ENCODE peak calls at places on chromosomes 5 and 9, in six cellular contexts. One of them, this sample, is unnamed.

GRCh38 chr9:134461436-134461982 is 135.3 kb downstream of the RXRA start:
- DNase-seq in right lobe of liver: no peak
- DNase-seq in CD8-positive, alpha-beta T cell: no peak
- DNase-seq in left ventricle myocardium inferior: no peak
- DNase-seq in glutamatergic neuron: no peak
- DNase-seq in neural crest cell: no peak
- DNase-seq in this sample: no peak

GRCh38 chr9:109903515-109904138 is 123.6 kb downstream of the PALM2AKAP2 start:
- DNase-seq in neural crest cell: peak
- DNase-seq in CD8-positive, alpha-beta T cell: peak
- DNase-seq in right lobe of liver: no peak
- DNase-seq in left ventricle myocardium inferior: peak
- DNase-seq in glutamatergic neuron: peak
- DNase-seq in this sample: peak

GRCh38 chr5:67268233-67269011 is 71.8 kb upstream of the CD180 start:
- DNase-seq in neural crest cell: peak
- DNase-seq in glutamatergic neuron: peak
- DNase-seq in CD8-positive, alpha-beta T cell: no peak
- DNase-seq in right lobe of liver: peak
- DNase-seq in left ventricle myocardium inferior: peak
- DNase-seq in this sample: no peak

GRCh38 chr5:56610093-56610698 is 205.2 kb upstream of the MAP3K1 start:
- DNase-seq in right lobe of liver: no peak
- DNase-seq in left ventricle myocardium inferior: no peak
- DNase-seq in CD8-positive, alpha-beta T cell: no peak
- DNase-seq in neural crest cell: no peak
- DNase-seq in glutamatergic neuron: no peak
- DNase-seq in this sample: no peak

GRCh38 chr5:119031905-119032304 is 39.0 kb upstream of the DMXL1 start:
- DNase-seq in right lobe of liver: no peak
- DNase-seq in glutamatergic neuron: no peak
- DNase-seq in left ventricle myocardium inferior: no peak
- DNase-seq in CD8-positive, alpha-beta T cell: no peak
- DNase-seq in neural crest cell: no peak
- DNase-seq in this sample: no peak

GRCh38 chr5:83507431-83507830 is 35.9 kb downstream of the VCAN start:
- DNase-seq in right lobe of liver: no peak
- DNase-seq in CD8-positive, alpha-beta T cell: no peak
- DNase-seq in glutamatergic neuron: no peak
- DNase-seq in neural crest cell: no peak
- DNase-seq in left ventricle myocardium inferior: no peak
- DNase-seq in this sample: no peak

GRCh38 chr5:156096259-156096658 is 230.7 kb upstream of the SGCD start:
- DNase-seq in glutamatergic neuron: no peak
- DNase-seq in right lobe of liver: no peak
- DNase-seq in CD8-positive, alpha-beta T cell: no peak
- DNase-seq in neural crest cell: no peak
- DNase-seq in left ventricle myocardium inferior: no peak
- DNase-seq in this sample: no peak

GRCh38 chr9:34777667-34778066 is 67.7 kb upstream of the CCL21 start:
- DNase-seq in neural crest cell: no peak
- DNase-seq in right lobe of liver: no peak
- DNase-seq in CD8-positive, alpha-beta T cell: no peak
- DNase-seq in glutamatergic neuron: no peak
- DNase-seq in left ventricle myocardium inferior: no peak
- DNase-seq in this sample: no peak

GRCh38 chr9:129687391-129687790 is 21.9 kb downstream of the PRRX2 start:
- DNase-seq in glutamatergic neuron: no peak
- DNase-seq in right lobe of liver: no peak
- DNase-seq in CD8-positive, alpha-beta T cell: no peak
- DNase-seq in left ventricle myocardium inferior: no peak
- DNase-seq in neural crest cell: no peak
- DNase-seq in this sample: no peak

GRCh38 chr5:10789021-10789420 is 28.0 kb upstream of the DAP start:
- DNase-seq in right lobe of liver: no peak
- DNase-seq in neural crest cell: no peak
- DNase-seq in glutamatergic neuron: no peak
- DNase-seq in CD8-positive, alpha-beta T cell: no peak
- DNase-seq in left ventricle myocardium inferior: peak
- DNase-seq in this sample: no peak

GRCh38 chr5:110757118-110757729 is 18.4 kb downstream of the SLC25A46 start:
- DNase-seq in neural crest cell: peak
- DNase-seq in left ventricle myocardium inferior: no peak
- DNase-seq in CD8-positive, alpha-beta T cell: peak
- DNase-seq in glutamatergic neuron: no peak
- DNase-seq in right lobe of liver: no peak
- DNase-seq in this sample: no peak

GRCh38 chr9:107389617-107390071 is 99.9 kb downstream of the KLF4 start:
- DNase-seq in glutamatergic neuron: no peak
- DNase-seq in neural crest cell: no peak
- DNase-seq in left ventricle myocardium inferior: peak
- DNase-seq in CD8-positive, alpha-beta T cell: no peak
- DNase-seq in right lobe of liver: peak
- DNase-seq in this sample: no peak

GRCh38 chr5:151080620-151081425 is at the start of gene TNIP1:
- DNase-seq in neural crest cell: peak
- DNase-seq in left ventricle myocardium inferior: peak
- DNase-seq in right lobe of liver: peak
- DNase-seq in glutamatergic neuron: peak
- DNase-seq in CD8-positive, alpha-beta T cell: peak
- DNase-seq in this sample: peak

GRCh38 chr5:17928571-17928970 is 294.3 kb downstream of the TAF11L14 start:
- DNase-seq in CD8-positive, alpha-beta T cell: no peak
- DNase-seq in left ventricle myocardium inferior: no peak
- DNase-seq in neural crest cell: no peak
- DNase-seq in glutamatergic neuron: no peak
- DNase-seq in right lobe of liver: no peak
- DNase-seq in this sample: no peak

GRCh38 chr9:24257726-24258125 is 288.0 kb downstream of the IZUMO3 start:
- DNase-seq in right lobe of liver: no peak
- DNase-seq in left ventricle myocardium inferior: no peak
- DNase-seq in CD8-positive, alpha-beta T cell: no peak
- DNase-seq in neural crest cell: no peak
- DNase-seq in glutamatergic neuron: peak
- DNase-seq in this sample: no peak

GRCh38 chr9:116933251-116933650 is 246.1 kb downstream of the TRIM32 start:
- DNase-seq in left ventricle myocardium inferior: no peak
- DNase-seq in CD8-positive, alpha-beta T cell: no peak
- DNase-seq in glutamatergic neuron: no peak
- DNase-seq in neural crest cell: no peak
- DNase-seq in right lobe of liver: no peak
- DNase-seq in this sample: no peak

GRCh38 chr5:156411131-156411727 is 84.3 kb downstream of the SGCD start:
- DNase-seq in right lobe of liver: no peak
- DNase-seq in CD8-positive, alpha-beta T cell: no peak
- DNase-seq in glutamatergic neuron: no peak
- DNase-seq in neural crest cell: no peak
- DNase-seq in left ventricle myocardium inferior: no peak
- DNase-seq in this sample: no peak

GRCh38 chr5:110809006-110809405 is 70.2 kb downstream of the SLC25A46 start:
- DNase-seq in glutamatergic neuron: no peak
- DNase-seq in CD8-positive, alpha-beta T cell: no peak
- DNase-seq in left ventricle myocardium inferior: no peak
- DNase-seq in right lobe of liver: no peak
- DNase-seq in neural crest cell: no peak
- DNase-seq in this sample: no peak

GRCh38 chr9:83061036-83061435 is 1.9 kb downstream of the RASEF start:
- DNase-seq in CD8-positive, alpha-beta T cell: no peak
- DNase-seq in glutamatergic neuron: no peak
- DNase-seq in left ventricle myocardium inferior: no peak
- DNase-seq in neural crest cell: no peak
- DNase-seq in right lobe of liver: no peak
- DNase-seq in this sample: no peak

GRCh38 chr5:91038180-91038808 is 344.8 kb downstream of the ARRDC3 start:
- DNase-seq in neural crest cell: no peak
- DNase-seq in right lobe of liver: no peak
- DNase-seq in glutamatergic neuron: no peak
- DNase-seq in left ventricle myocardium inferior: no peak
- DNase-seq in CD8-positive, alpha-beta T cell: no peak
- DNase-seq in this sample: no peak

GRCh38 chr5:113047234-113047633 is 70.6 kb downstream of the DCP2 start:
- DNase-seq in left ventricle myocardium inferior: no peak
- DNase-seq in neural crest cell: no peak
- DNase-seq in glutamatergic neuron: no peak
- DNase-seq in CD8-positive, alpha-beta T cell: no peak
- DNase-seq in right lobe of liver: no peak
- DNase-seq in this sample: no peak

GRCh38 chr5:99032234-99033013 is 103.6 kb upstream of the CHD1 start:
- DNase-seq in right lobe of liver: no peak
- DNase-seq in neural crest cell: peak
- DNase-seq in left ventricle myocardium inferior: peak
- DNase-seq in CD8-positive, alpha-beta T cell: no peak
- DNase-seq in glutamatergic neuron: no peak
- DNase-seq in this sample: no peak

GRCh38 chr9:134618823-134619454 is 22.7 kb upstream of the COL5A1 start:
- DNase-seq in right lobe of liver: peak
- DNase-seq in left ventricle myocardium inferior: no peak
- DNase-seq in neural crest cell: no peak
- DNase-seq in glutamatergic neuron: no peak
- DNase-seq in CD8-positive, alpha-beta T cell: no peak
- DNase-seq in this sample: no peak

GRCh38 chr5:149387081-149387611 is 8.1 kb upstream of the IL17B start:
- DNase-seq in left ventricle myocardium inferior: no peak
- DNase-seq in CD8-positive, alpha-beta T cell: no peak
- DNase-seq in glutamatergic neuron: no peak
- DNase-seq in right lobe of liver: no peak
- DNase-seq in neural crest cell: no peak
- DNase-seq in this sample: no peak

DNA sequence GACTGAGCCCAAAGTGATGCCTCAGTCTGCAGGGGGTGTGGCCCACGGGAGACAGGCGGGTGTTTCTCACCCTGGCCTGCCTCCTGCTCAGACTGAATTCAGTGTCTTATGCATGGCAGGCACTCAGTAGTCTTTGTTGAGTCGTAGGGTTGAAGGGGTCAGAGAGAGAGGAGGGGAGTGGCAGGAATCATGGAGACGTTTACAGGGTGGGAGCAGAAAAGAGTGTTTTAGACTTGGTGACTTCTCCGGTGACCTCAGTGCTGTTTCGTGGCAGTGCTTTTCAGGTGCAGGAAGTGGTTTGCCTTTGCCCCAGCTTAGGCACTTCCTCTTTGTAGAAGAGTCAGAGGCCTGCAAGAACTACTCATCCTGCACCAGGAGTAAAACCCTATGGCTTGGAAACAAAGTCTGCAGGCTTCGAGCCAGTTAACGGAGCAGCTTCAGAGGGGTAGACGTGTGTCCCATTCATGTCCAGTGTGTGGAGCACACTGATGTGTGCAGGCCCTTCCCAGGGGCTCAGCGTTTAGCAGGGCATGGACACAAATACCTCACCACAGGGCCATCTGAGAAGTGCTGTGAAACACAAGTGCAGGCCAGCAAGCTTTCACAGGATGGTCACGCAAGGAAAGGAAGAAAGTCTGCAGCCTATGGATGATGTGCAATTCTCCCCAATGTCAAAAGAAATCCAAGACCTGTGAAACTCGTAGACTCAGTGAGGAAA is 24.5 kb upstream of the SEMA4D start:
- DNase-seq in neural crest cell: no peak
- DNase-seq in glutamatergic neuron: no peak
- DNase-seq in left ventricle myocardium inferior: no peak
- DNase-seq in CD8-positive, alpha-beta T cell: peak
- DNase-seq in right lobe of liver: no peak
- DNase-seq in this sample: no peak
- TF ChIP-seq CTCF in neural crest cell: no peak
- TF ChIP-seq CTCF in glutamatergic neuron: no peak
- TF ChIP-seq CTCF in left ventricle myocardium inferior: no peak
- TF ChIP-seq CTCF in CD8-positive, alpha-beta T cell: no peak
- TF ChIP-seq CTCF in right lobe of liver: no peak
- TF ChIP-seq CTCF in this sample: no peak

GRCh38 chr5:169978744-169979143 is 1.6 kb downstream of the INSYN2B start:
- DNase-seq in neural crest cell: no peak
- DNase-seq in right lobe of liver: no peak
- DNase-seq in glutamatergic neuron: no peak
- DNase-seq in CD8-positive, alpha-beta T cell: no peak
- DNase-seq in left ventricle myocardium inferior: no peak
- DNase-seq in this sample: no peak

GRCh38 chr5:169979871-169980270 is 424 bp downstream of the INSYN2B start:
- DNase-seq in left ventricle myocardium inferior: no peak
- DNase-seq in CD8-positive, alpha-beta T cell: no peak
- DNase-seq in neural crest cell: no peak
- DNase-seq in glutamatergic neuron: no peak
- DNase-seq in right lobe of liver: no peak
- DNase-seq in this sample: no peak

DNA sequence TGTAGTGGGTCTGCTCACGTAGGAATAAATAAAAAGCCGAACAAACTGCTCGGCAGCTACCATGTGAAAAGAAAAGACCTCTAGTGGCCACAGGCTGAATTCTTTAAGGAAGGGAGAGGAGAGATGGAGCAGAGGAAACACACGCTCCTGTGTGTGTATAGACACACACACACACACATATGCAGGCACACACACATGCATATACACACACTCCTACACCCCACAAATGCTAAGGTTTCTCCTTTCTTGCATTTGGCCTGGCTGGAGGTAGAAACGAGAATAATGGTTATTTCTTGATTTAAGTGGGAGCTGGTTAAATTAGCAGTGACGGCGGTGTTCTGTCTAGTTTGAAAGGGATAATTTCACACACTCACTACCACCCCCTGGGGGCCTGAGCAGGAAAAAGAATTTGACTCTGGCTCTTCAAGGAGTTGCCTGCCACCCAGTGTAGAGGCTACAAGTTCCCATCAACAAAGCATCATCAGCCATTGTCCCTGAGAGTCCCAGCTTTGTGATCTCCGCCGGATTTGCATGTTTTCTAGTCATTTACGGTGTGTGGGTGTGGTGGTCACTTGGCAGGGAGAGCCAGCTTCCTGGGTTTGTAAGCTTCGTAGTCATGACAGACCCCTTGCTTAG is at the start of gene INSYN2B:
- DNase-seq in CD8-positive, alpha-beta T cell: no peak
- DNase-seq in right lobe of liver: no peak
- DNase-seq in neural crest cell: peak
- DNase-seq in glutamatergic neuron: peak
- DNase-seq in left ventricle myocardium inferior: peak
- DNase-seq in this sample: no peak
- TF ChIP-seq CTCF in CD8-positive, alpha-beta T cell: no peak
- TF ChIP-seq CTCF in right lobe of liver: peak
- TF ChIP-seq CTCF in neural crest cell: peak
- TF ChIP-seq CTCF in glutamatergic neuron: peak
- TF ChIP-seq CTCF in left ventricle myocardium inferior: peak
- TF ChIP-seq CTCF in this sample: peak

GRCh38 chr5:179798144-179798770 is 4.5 kb downstream of the LTC4S start:
- DNase-seq in right lobe of liver: no peak
- DNase-seq in neural crest cell: no peak
- DNase-seq in glutamatergic neuron: no peak
- DNase-seq in left ventricle myocardium inferior: no peak
- DNase-seq in CD8-positive, alpha-beta T cell: no peak
- DNase-seq in this sample: no peak
- TF ChIP-seq CTCF in right lobe of liver: no peak
- TF ChIP-seq CTCF in neural crest cell: no peak
- TF ChIP-seq CTCF in glutamatergic neuron: no peak
- TF ChIP-seq CTCF in left ventricle myocardium inferior: no peak
- TF ChIP-seq CTCF in CD8-positive, alpha-beta T cell: no peak
- TF ChIP-seq CTCF in this sample: no peak

DNA sequence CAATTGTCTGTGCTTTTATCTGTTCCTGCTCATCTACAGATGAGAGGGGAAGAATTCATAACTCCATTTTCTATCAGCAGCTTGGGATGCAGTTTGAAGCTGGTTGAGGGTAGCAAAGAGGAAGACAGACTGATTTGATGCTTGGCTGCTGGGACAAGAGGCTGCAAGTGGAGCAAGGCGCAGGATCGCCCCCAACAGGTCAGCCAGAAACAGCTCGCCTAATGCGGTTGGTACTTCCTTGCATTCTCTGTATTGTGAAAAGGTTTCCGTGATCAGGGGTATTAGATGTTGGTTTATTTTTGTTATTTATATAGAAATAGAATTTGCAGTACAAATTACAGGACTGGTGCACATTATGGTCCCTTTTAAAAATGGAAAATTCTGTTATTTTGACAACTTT is 40.6 kb downstream of the ZNF883 start:
- DNase-seq in glutamatergic neuron: peak
- DNase-seq in neural crest cell: peak
- DNase-seq in left ventricle myocardium inferior: no peak
- DNase-seq in right lobe of liver: no peak
- DNase-seq in CD8-positive, alpha-beta T cell: no peak
- DNase-seq in this sample: no peak
- TF ChIP-seq CTCF in glutamatergic neuron: no peak
- TF ChIP-seq CTCF in neural crest cell: peak
- TF ChIP-seq CTCF in left ventricle myocardium inferior: no peak
- TF ChIP-seq CTCF in right lobe of liver: no peak
- TF ChIP-seq CTCF in CD8-positive, alpha-beta T cell: no peak
- TF ChIP-seq CTCF in this sample: peak

This sample was measured in D721Med.